ENCODE peak calls at places on chromosomes 7 and 10, in four cellular contexts. I is activated effector memory CD4-positive, alpha-beta T cell treated with Interleukin-2 at 50 U/mL for 16 hours; G is NCI-H446; R is stimulated activated CD4-positive, alpha-beta T cell treated with anti-CD3 and anti-CD28 coated beads, Interleukin-4, amount 100 ng/mL, for 1 hour. K is an unnamed sample.

GRCh38 chr7:11450246-11450645 is 381.8 kb downstream of the THSD7A start:
- DNase-seq in I (no peak), G (no peak), R (no peak), K (no peak)

GRCh38 chr7:2863461-2864066 is 19.5 kb upstream of the GNA12 start:
- DNase-seq in I (peak), G (no peak), R (peak), K (peak)

GRCh38 chr7:6636741-6637543 is at the start of gene ZNF316:
- DNase-seq in I (peak), G (no peak), R (peak), K (peak)

GRCh38 chr7:28847176-28847575 is 111.0 kb downstream of the TRIL start:
- DNase-seq in I (no peak), G (no peak), R (no peak), K (no peak)

GRCh38 chr7:30170460-30171197 is 35.8 kb downstream of the MTURN start:
- DNase-seq in I (no peak), G (no peak), R (no peak), K (no peak)

GRCh38 chr10:97128851-97129186 is 56.9 kb downstream of the SLIT1 start:
- DNase-seq in I (no peak), G (no peak), R (no peak), K (no peak)

GRCh38 chr7:96928965-96929364 is 76.4 kb upstream of the DLX6 start:
- DNase-seq in I (no peak), G (no peak), R (no peak), K (no peak)

GRCh38 chr7:82600601-82601000 is 157.0 kb upstream of the CACNA2D1 start:
- DNase-seq in I (no peak), G (no peak), R (no peak), K (no peak)

GRCh38 chr7:88092676-88092999 is 127.2 kb downstream of the SRI start:
- DNase-seq in I (no peak), G (peak), R (no peak), K (no peak)

GRCh38 chr10:85612378-85612775 is 754.2 kb downstream of the GRID1 start:
- DNase-seq in I (peak), G (no peak), R (no peak), K (no peak)

GRCh38 chr7:50068850-50069551 is 24.0 kb downstream of the ZPBP start:
- DNase-seq in I (no peak), G (no peak), R (no peak), K (no peak)

GRCh38 chr10:93384006-93384405 is 98.1 kb downstream of the MYOF start:
- DNase-seq in I (no peak), G (no peak), R (no peak), K (no peak)

GRCh38 chr7:128105228-128106022 is 74.2 kb upstream of the LRRC4 start:
- DNase-seq in I (no peak), G (no peak), R (no peak), K (no peak)

GRCh38 chr7:81268551-81268950 is 349.7 kb upstream of the SEMA3C start:
- DNase-seq in I (no peak), G (no peak), R (no peak), K (no peak)

GRCh38 chr7:144063710-144064109 is 5.9 kb upstream of the OR2A25 start:
- DNase-seq in I (no peak), G (no peak), R (no peak), K (no peak)

GRCh38 chr10:31697271-31698168 is 231.1 kb downstream of the ARHGAP12 start:
- DNase-seq in I (no peak), G (peak), R (no peak), K (no peak)

GRCh38 chr7:44518761-44519160 is 22.4 kb downstream of the NPC1L1 start:
- DNase-seq in I (no peak), G (no peak), R (no peak), K (no peak)

GRCh38 chr10:72276421-72277339 is 3.0 kb downstream of the DDIT4 start:
- DNase-seq in I (no peak), G (no peak), R (no peak), K (no peak)

GRCh38 chr7:151517601-151518104 is 2.0 kb downstream of the RHEB start:
- DNase-seq in I (no peak), G (no peak), R (no peak), K (no peak)

GRCh38 chr7:73436031-73436929 is 2.7 kb downstream of the FZD9 start:
- DNase-seq in I (no peak), G (no peak), R (no peak), K (no peak)

GRCh38 chr7:27112960-27113949 is 10.8 kb upstream of the HOXA2 start:
- DNase-seq in I (no peak), G (no peak), R (no peak), K (no peak)

GRCh38 chr10:68133553-68133952 is 24.3 kb downstream of the MYPN start:
- DNase-seq in I (no peak), G (no peak), R (no peak), K (no peak)

GRCh38 chr7:138981332-138982203 is at the start of gene KIAA1549:
- DNase-seq in I (peak), G (peak), R (peak), K (peak)

GRCh38 chr7:128795129-128795528 is 3.4 kb downstream of the CCDC136 start:
- DNase-seq in I (no peak), G (no peak), R (no peak), K (no peak)

GRCh38 chr10:103678104-103678526 is 177.3 kb downstream of the SH3PXD2A start:
- DNase-seq in I (peak), G (no peak), R (peak), K (peak)

GRCh38 chr10:28111712-28112111 is 112.8 kb upstream of the ODAD2 start:
- DNase-seq in I (no peak), G (no peak), R (no peak), K (no peak)

GRCh38 chr10:10366836-10367235 is 650.8 kb upstream of the CELF2 start:
- DNase-seq in I (no peak), G (no peak), R (no peak), K (no peak)

GRCh38 chr10:62456611-62457101 is 82.5 kb downstream of the ZNF365 start:
- DNase-seq in I (no peak), G (no peak), R (no peak), K (no peak)

GRCh38 chr7:120259382-120259781 is 13.6 kb upstream of the KCND2 start:
- DNase-seq in I (no peak), G (no peak), R (no peak), K (no peak)

GRCh38 chr7:42566981-42567510 is 330.0 kb upstream of the GLI3 start:
- DNase-seq in I (no peak), G (no peak), R (no peak), K (no peak)

GRCh38 chr7:4246536-4246935 is 435.6 kb upstream of the FOXK1 start:
- DNase-seq in I (no peak), G (no peak), R (no peak), K (no peak)

GRCh38 chr10:119370972-119371703 is 163.8 kb downstream of the GRK5 start:
- DNase-seq in I (no peak), G (no peak), R (no peak), K (no peak)